ENCODE peak calls at places on chromosome 7, in eight cellular contexts. O, K, B, P, M, R, T and X are unnamed samples.

GRCh38 chr7:68833442-68833841 is 764.8 kb upstream of the AUTS2 start:
- DNase-seq in O (no peak), K (no peak), B (no peak), P (no peak), M (no peak), R (no peak), T (no peak), X (no peak)

GRCh38 chr7:39761435-39761834 is 138.1 kb downstream of the RALA start:
- DNase-seq in O (no peak), K (no peak), B (peak; percentile 67), P (no peak), M (no peak), R (no peak), T (no peak), X (no peak)

GRCh38 chr7:150515752-150516151 is 1.1 kb downstream of the GIMAP7 start:
- DNase-seq in O (no peak), K (no peak), B (no peak), P (no peak), M (no peak), R (no peak), T (no peak), X (no peak)

GRCh38 chr7:64905547-64905946 is 2.5 kb downstream of the ZNF273 start:
- DNase-seq in O (no peak), K (no peak), B (no peak), P (no peak), M (no peak), R (no peak), T (no peak), X (no peak)

GRCh38 chr7:157318015-157318706 is 18.6 kb upstream of the DNAJB6 start:
- DNase-seq in O (no peak), K (no peak), B (no peak), P (no peak), M (no peak), R (no peak), T (peak; percentile 64), X (no peak)

GRCh38 chr7:73618538-73618937 is 5.8 kb downstream of the MLXIPL start:
- DNase-seq in O (no peak), K (no peak), B (no peak), P (no peak), M (no peak), R (no peak), T (no peak), X (peak; percentile 27)

GRCh38 chr7:99949645-99950228 is 20.3 kb upstream of the GJC3 start:
- DNase-seq in O (no peak), K (no peak), B (no peak), P (no peak), M (peak; percentile 40), R (no peak), T (peak; percentile 16), X (no peak)

GRCh38 chr7:99344061-99344647 is 18.5 kb downstream of the ARPC1A start:
- DNase-seq in O (no peak), K (no peak), B (no peak), P (no peak), M (no peak), R (no peak), T (no peak), X (no peak)

GRCh38 chr7:150435390-150436073 is 14.9 kb upstream of the GIMAP8 start:
- DNase-seq in O (no peak), K (no peak), B (no peak), P (no peak), M (no peak), R (peak; percentile 53), T (no peak), X (no peak)

GRCh38 chr7:157981778-157982177 is 605.8 kb downstream of the PTPRN2 start:
- DNase-seq in O (no peak), K (no peak), B (no peak), P (no peak), M (no peak), R (no peak), T (no peak), X (no peak)

GRCh38 chr7:1112109-1112508 is 24.2 kb downstream of the GPER1 start:
- DNase-seq in O (no peak), K (peak; percentile 34), B (no peak), P (no peak), M (no peak), R (no peak), T (no peak), X (peak; percentile 74)

GRCh38 chr7:139949629-139950028 is 113.1 kb downstream of the PARP12 start:
- DNase-seq in O (no peak), K (peak; percentile 2), B (no peak), P (no peak), M (no peak), R (no peak), T (peak; percentile 23), X (no peak)

GRCh38 chr7:104096683-104097082 is 107.2 kb upstream of the RELN start:
- DNase-seq in O (no peak), K (no peak), B (no peak), P (no peak), M (no peak), R (no peak), T (no peak), X (no peak)

GRCh38 chr7:54773472-54774399 is 14.7 kb upstream of the SEC61G start:
- DNase-seq in O (peak; percentile 83), K (peak; percentile 82), B (peak; percentile 66), P (peak; percentile 53), M (peak; percentile 88), R (peak; percentile 92), T (peak; percentile 79), X (peak; percentile 59)

GRCh38 chr7:33039905-33040292 is 22.7 kb downstream of the NT5C3A start:
- DNase-seq in O (no peak), K (no peak), B (no peak), P (no peak), M (no peak), R (no peak), T (no peak), X (no peak)

GRCh38 chr7:1274121-1274875 is 41.6 kb downstream of the UNCX start:
- DNase-seq in O (no peak), K (no peak), B (no peak), P (no peak), M (no peak), R (no peak), T (no peak), X (no peak)

GRCh38 chr7:106126170-106126938 is 14.2 kb upstream of the SYPL1 start:
- DNase-seq in O (no peak), K (peak; percentile 50), B (no peak), P (no peak), M (peak; percentile 64), R (no peak), T (peak; percentile 75), X (no peak)

GRCh38 chr7:18638594-18639452 is 143.3 kb downstream of the HDAC9 start:
- DNase-seq in O (no peak), K (no peak), B (no peak), P (no peak), M (peak; percentile 86), R (peak; percentile 56), T (peak; percentile 89), X (peak; percentile 62)

GRCh38 chr7:89695241-89695640 is 459.0 kb upstream of the STEAP1 start:
- DNase-seq in O (no peak), K (no peak), B (no peak), P (no peak), M (no peak), R (no peak), T (no peak), X (no peak)

GRCh38 chr7:43791665-43792064 is 33.2 kb downstream of the BLVRA start:
- DNase-seq in O (no peak), K (no peak), B (no peak), P (no peak), M (no peak), R (no peak), T (no peak), X (no peak)

GRCh38 chr7:51428226-51428887 is 111.7 kb upstream of the COBL start:
- DNase-seq in O (no peak), K (no peak), B (peak; percentile 15), P (no peak), M (peak; percentile 2), R (peak; percentile 12), T (peak; percentile 3), X (no peak)

GRCh38 chr7:29548823-29549222 is 14.8 kb upstream of the PRR15 start:
- DNase-seq in O (no peak), K (no peak), B (no peak), P (no peak), M (no peak), R (no peak), T (no peak), X (no peak)

GRCh38 chr7:149872419-149873073 is 1.2 kb upstream of the ATP6V0E2 start:
- DNase-seq in O (peak; percentile 87), K (peak; percentile 74), B (peak; percentile 59), P (no peak), M (peak; percentile 77), R (peak; percentile 94), T (peak; percentile 93), X (peak; percentile 87)